ENCODE peak calls at places on chromosomes 5 and 9, in four cellular contexts. R, G, E and T are unnamed samples.
A peak's percentile ranks its signal among the peaks of the same experiment; 100 is the strongest.

GRCh38 chr5:7742241-7742656 is 108.7 kb downstream of the CFAP90 start:
- DNase-seq in R (no peak), G (no peak), E (peak; percentile 55), T (no peak)

GRCh38 chr9:82281066-82281465 is 292.5 kb downstream of the SPATA31D1 start:
- DNase-seq in R (no peak), G (no peak), E (no peak), T (no peak)

GRCh38 chr5:131394128-131394527 is 130.3 kb downstream of the CDC42SE2 start:
- DNase-seq in R (peak; percentile 69), G (peak; percentile 90), E (peak; percentile 44), T (peak; percentile 55)

GRCh38 chr9:37753489-37754190 is at the start of gene TRMT10B:
- DNase-seq in R (peak; percentile 88), G (peak; percentile 72), E (peak; percentile 69), T (peak; percentile 89)

GRCh38 chr5:74765201-74765600 is 1.7 kb downstream of the GFM2 start:
- DNase-seq in R (no peak), G (no peak), E (peak; percentile 35), T (no peak)

GRCh38 chr5:159258361-159258760 is 4.7 kb upstream of the UBLCP1 start:
- DNase-seq in R (no peak), G (no peak), E (no peak), T (no peak)

GRCh38 chr5:55965525-55965924 is 29.2 kb downstream of the IL6ST start:
- DNase-seq in R (no peak), G (no peak), E (no peak), T (no peak)

GRCh38 chr5:111092062-111092853 is at the start of gene WDR36:
- DNase-seq in R (peak; percentile 90), G (peak; percentile 95), E (peak; percentile 94), T (peak; percentile 86)

GRCh38 chr5:54668096-54668495 is 150.5 kb downstream of the SNX18 start:
- DNase-seq in R (no peak), G (no peak), E (no peak), T (no peak)

GRCh38 chr9:97568461-97569275 is 64.5 kb downstream of the TSTD2 start:
- DNase-seq in R (no peak), G (no peak), E (no peak), T (no peak)

GRCh38 chr5:116371935-116372334 is 202.7 kb downstream of the SEMA6A start:
- DNase-seq in R (no peak), G (no peak), E (no peak), T (no peak)

DNA sequence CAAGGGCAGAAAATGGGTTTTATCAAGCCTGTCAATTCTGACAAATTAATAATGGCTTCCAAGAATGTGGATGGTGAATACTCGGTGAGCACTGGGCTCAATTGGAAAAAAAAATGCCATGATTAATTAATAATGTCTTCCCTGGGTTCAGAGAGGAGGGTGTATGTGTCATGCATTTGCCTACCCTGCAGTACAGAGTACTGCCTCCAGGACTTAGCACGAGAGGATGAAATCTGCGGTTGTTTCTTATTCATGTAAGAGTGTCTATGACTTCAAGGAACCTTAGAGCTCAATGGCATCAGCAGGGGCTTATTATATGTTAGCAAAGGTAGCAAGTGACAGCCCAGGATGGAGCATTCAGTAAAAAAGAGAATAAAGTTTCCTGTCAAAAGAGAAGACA is 132.6 kb downstream of the GRIA1 start:
- DNase-seq in R (no peak), G (no peak), E (no peak), T (no peak)
- TF ChIP-seq CTCF in R (no peak), G (peak; percentile 18), E (no peak), T (no peak)

DNA sequence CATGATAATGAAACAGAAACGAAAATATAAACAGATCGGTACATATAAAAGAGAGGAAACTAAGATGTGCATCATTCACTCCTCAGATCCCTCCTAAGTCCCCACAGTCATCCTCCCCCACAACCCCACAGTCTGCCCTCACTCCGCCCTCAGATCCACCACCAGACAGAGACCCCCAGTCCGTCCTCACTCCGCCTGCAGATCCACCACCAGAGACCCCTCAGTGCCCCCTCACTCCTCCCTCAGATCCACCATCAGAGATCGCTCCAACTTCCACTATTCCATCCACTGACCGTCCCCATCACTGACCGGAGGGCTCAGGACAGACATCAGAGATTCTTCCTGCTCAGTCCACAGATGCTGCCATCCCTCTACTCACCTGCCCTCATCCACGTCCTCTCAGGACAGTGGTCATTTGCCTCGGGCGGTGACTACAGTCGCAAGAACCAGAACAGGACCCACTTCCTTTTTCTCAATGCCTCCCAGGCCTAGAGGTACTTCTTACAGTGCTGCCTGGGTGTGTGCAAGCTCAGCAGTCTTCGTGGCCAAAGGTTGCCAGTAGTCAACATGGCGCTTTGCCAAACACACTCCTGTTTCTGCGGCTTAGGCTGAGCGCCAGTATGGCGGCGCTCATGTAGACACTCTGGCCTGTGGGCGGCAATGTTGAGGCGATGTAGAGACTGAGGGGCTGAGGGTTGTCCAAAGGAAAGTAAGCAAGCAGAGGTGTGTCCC is 8.3 kb upstream of the SPATA31C1 start:
- DNase-seq in R (no peak), G (no peak), E (no peak), T (no peak)
- TF ChIP-seq CTCF in R (no peak), G (no peak), E (no peak), T (no peak)

GRCh38 chr5:124888050-124888506 is 141.6 kb upstream of the ZNF608 start:
- DNase-seq in R (no peak), G (no peak), E (no peak), T (no peak)
- TF ChIP-seq CTCF in R (no peak), G (no peak), E (no peak), T (no peak)

GRCh38 chr5:10521466-10522223 is 42.2 kb upstream of the ANKRD33B start:
- DNase-seq in R (no peak), G (no peak), E (no peak), T (no peak)
- TF ChIP-seq CTCF in R (peak; percentile 38), G (peak; percentile 47), E (peak; percentile 41), T (no peak)

GRCh38 chr9:133607381-133607780 is 1.8 kb downstream of the FAM163B start:
- DNase-seq in R (no peak), G (no peak), E (no peak), T (no peak)
- TF ChIP-seq CTCF in R (no peak), G (no peak), E (no peak), T (no peak)

DNA sequence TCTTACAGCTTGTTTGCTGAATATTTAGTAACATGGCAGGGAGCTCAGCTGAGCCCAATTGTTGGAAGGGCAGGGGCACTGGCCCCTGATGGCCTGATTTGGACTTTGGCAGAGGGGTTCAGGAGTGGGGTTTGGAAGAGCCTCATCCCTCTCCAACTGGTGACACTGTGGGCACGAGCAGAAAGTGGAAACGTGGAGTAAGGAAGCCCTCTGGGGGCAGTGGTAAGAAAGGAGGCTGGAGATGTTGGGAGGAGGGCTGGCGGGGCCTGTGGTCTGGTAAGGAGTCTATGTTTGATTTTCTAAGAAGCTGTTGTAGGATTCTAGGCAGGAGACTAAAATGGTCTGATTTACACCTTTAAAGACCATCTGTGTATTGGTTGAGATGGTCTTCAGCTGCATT is 208.9 kb downstream of the HSPA4 start:
- DNase-seq in R (no peak), G (no peak), E (no peak), T (no peak)
- TF ChIP-seq CTCF in R (no peak), G (peak; percentile 13), E (peak; percentile 10), T (no peak)

GRCh38 chr9:32589083-32589713 is 16.2 kb upstream of the NDUFB6 start:
- DNase-seq in R (no peak), G (peak; percentile 75), E (peak; percentile 69), T (peak; percentile 38)
- TF ChIP-seq CTCF in R (no peak), G (peak; percentile 70), E (peak; percentile 61), T (peak; percentile 39)

GRCh38 chr5:102974177-102974576 is 145.8 kb downstream of the GIN1 start:
- DNase-seq in R (no peak), G (no peak), E (no peak), T (no peak)
- TF ChIP-seq CTCF in R (no peak), G (no peak), E (no peak), T (no peak)

GRCh38 chr5:169511708-169512107 is 71.9 kb upstream of the SPDL1 start:
- DNase-seq in R (no peak), G (no peak), E (no peak), T (no peak)
- TF ChIP-seq CTCF in R (no peak), G (peak; percentile 36), E (peak; percentile 7), T (no peak)